ENCODE peak calls at places on chromosome 4, in eight cellular contexts. P is neural progenitor cell; R is adipocyte; I is K562; Z is CD8-positive, alpha-beta T cell; K is SK-N-SH; S is uterus; C is pancreas. X is an unnamed sample. For H3K27me3, the result is how much of the 10 kb centered on the place peaks cover.

GRCh38 chr4:111400736-111401135 is 744.5 kb upstream of the FAM241A start:
- DNase-seq in R (peak), I (no peak), C (no peak), Z (no peak), K (no peak), S (no peak), P (no peak), X (no peak)

GRCh38 chr4:77194989-77195388 is 38.0 kb downstream of the CCNG2 start:
- DNase-seq in S (no peak), I (no peak), R (no peak), C (no peak), P (no peak), Z (no peak), K (no peak), X (no peak)

GRCh38 chr4:20026456-20026855 is 225.2 kb upstream of the SLIT2 start:
- DNase-seq in I (no peak), K (no peak), Z (no peak), C (no peak), P (no peak), S (no peak), R (peak), X (no peak)

GRCh38 chr4:173357939-173358338 is 12.8 kb upstream of the SAP30 start:
- DNase-seq in C (no peak), R (no peak), I (no peak), P (no peak), K (no peak), S (no peak), Z (no peak), X (no peak)

GRCh38 chr4:47930971-47931804 is 16.8 kb upstream of the NFXL1 start:
- DNase-seq in C (peak), R (peak), K (peak), S (no peak), I (no peak), Z (no peak), P (no peak), X (no peak)

GRCh38 chr4:71259305-71259704 is 79.5 kb upstream of the SLC4A4 start:
- DNase-seq in K (no peak), R (no peak), Z (no peak), P (no peak), I (no peak), S (no peak), C (no peak), X (no peak)

GRCh38 chr4:158182736-158183135 is 9.9 kb upstream of the GASK1B start:
- DNase-seq in R (no peak), Z (no peak), S (no peak), C (no peak), P (no peak), I (peak), K (peak), X (no peak)

GRCh38 chr4:39568805-39569204 is 41.6 kb upstream of the UGDH start:
- DNase-seq in C (peak), I (no peak), R (no peak), K (no peak), Z (no peak), P (no peak), S (no peak), X (no peak)

GRCh38 chr4:77336411-77337142 is 179.6 kb downstream of the CCNG2 start:
- DNase-seq in K (no peak), P (no peak), I (no peak), Z (no peak), S (no peak), R (no peak), C (no peak), X (no peak)

GRCh38 chr4:149784018-149784417 is 31.6 kb downstream of the IQCM start:
- DNase-seq in Z (no peak), K (no peak), C (no peak), S (no peak), P (no peak), I (no peak), R (no peak), X (no peak)

GRCh38 chr4:168589154-168589553 is 92.3 kb downstream of the PALLD start:
- DNase-seq in S (no peak), Z (no peak), K (no peak), I (no peak), P (no peak), R (peak), C (peak), X (no peak)

GRCh38 chr4:158121203-158121586 is 51.6 kb downstream of the GASK1B start:
- DNase-seq in R (peak), Z (no peak), S (peak), C (no peak), I (no peak), P (no peak), K (no peak), X (no peak)

GRCh38 chr4:89737888-89738287 is 99.1 kb downstream of the SNCA start:
- DNase-seq in R (peak), K (no peak), Z (no peak), S (no peak), P (no peak), I (no peak), C (no peak), X (no peak)

GRCh38 chr4:113574636-113575103 is 186.9 kb downstream of the CAMK2D start:
- DNase-seq in R (peak), Z (no peak), I (no peak), S (no peak), C (no peak), K (no peak), P (peak), X (no peak)

GRCh38 chr4:38290360-38290759 is 330.2 kb downstream of the PTTG2 start:
- DNase-seq in S (no peak), R (peak), K (no peak), I (no peak), P (no peak), Z (no peak), C (no peak), X (no peak)

GRCh38 chr4:75800972-75801371 is 76.6 kb downstream of the USO1 start:
- DNase-seq in P (no peak), S (no peak), R (no peak), I (no peak), Z (no peak), C (no peak), K (no peak), X (no peak)

GRCh38 chr4:182752158-182752910 is 164.9 kb downstream of the DCTD start:
- DNase-seq in P (peak), C (no peak), S (no peak), Z (no peak), K (no peak), I (no peak), R (peak), X (no peak)

GRCh38 chr4:1775731-1776500 is 17.2 kb upstream of the FGFR3 start:
- DNase-seq in C (no peak), I (no peak), Z (no peak), K (peak), S (no peak), R (peak), P (peak), X (no peak)

GRCh38 chr4:150033937-150034336 is 44.3 kb upstream of the DCLK2 start:
- DNase-seq in C (peak), K (no peak), P (no peak), Z (no peak), I (no peak), S (no peak), R (no peak), X (no peak)

GRCh38 chr4:69589884-69590283 is 49.6 kb downstream of the UGT2A2 start:
- DNase-seq in Z (no peak), I (no peak), R (no peak), C (no peak), S (no peak), P (no peak), K (no peak), X (no peak)

GRCh38 chr4:127124919-127125318 is 507.8 kb upstream of the INTU start:
- DNase-seq in P (no peak), K (no peak), C (no peak), I (no peak), S (no peak), Z (no peak), R (peak), X (no peak)

GRCh38 chr4:7358100-7358735 is 76.5 kb downstream of the PSAPL1 start:
- DNase-seq in Z (no peak), P (no peak), C (no peak), I (no peak), R (peak), K (no peak), S (peak), X (no peak)

GRCh38 chr4:166734797-166735196 is 499.5 kb downstream of the SPOCK3 start:
- DNase-seq in I (no peak), S (no peak), Z (no peak), R (no peak), P (no peak), C (no peak), K (no peak), X (no peak)

GRCh38 chr4:124090007-124090406 is 622.5 kb downstream of the ANKRD50 start:
- DNase-seq in S (no peak), P (no peak), R (no peak), Z (no peak), I (no peak), K (no peak), C (no peak), X (no peak)

GRCh38 chr4:56613101-56613862 is 67.8 kb downstream of the HOPX start:
- DNase-seq in S (no peak), Z (no peak), K (no peak), P (no peak), I (no peak), C (no peak), R (peak), X (no peak)

GRCh38 chr4:87117730-87118075 is 102.7 kb downstream of the KLHL8 start:
- DNase-seq in R (no peak), S (no peak), I (no peak), C (no peak), Z (no peak), K (no peak), P (no peak), X (no peak)

GRCh38 chr4:28073860-28074555 is 1213.4 kb downstream of the STIM2 start:
- DNase-seq in C (no peak), Z (no peak), P (peak), I (no peak), R (peak), S (no peak), K (no peak), X (no peak)

GRCh38 chr4:47462799-47463234 is 685 bp downstream of the COMMD8 start:
- DNase-seq in P (no peak), Z (no peak), K (peak), S (no peak), I (no peak), C (no peak), R (peak), X (no peak)

GRCh38 chr4:139267301-139267700 is 12.7 kb downstream of the MGARP start:
- DNase-seq in Z (no peak), R (no peak), I (no peak), C (no peak), S (no peak), P (no peak), K (no peak), X (no peak)

GRCh38 chr4:106996490-106996889 is 39.6 kb downstream of the DKK2 start:
- DNase-seq in S (no peak), P (no peak), C (no peak), Z (no peak), R (no peak), K (no peak), I (no peak), X (no peak)

GRCh38 chr4:2135083-2135482 is 76.0 kb downstream of the NAT8L start:
- DNase-seq in R (peak), Z (peak), P (no peak), S (no peak), K (peak), I (no peak), C (no peak), X (no peak)

GRCh38 chr4:123997736-123998449 is 601.3 kb downstream of the SPRY1 start:
- DNase-seq in S (no peak), C (no peak), K (no peak), Z (no peak), I (no peak), R (no peak), P (no peak), X (no peak)

GRCh38 chr4:27006646-27007045 is 146.0 kb downstream of the STIM2 start:
- DNase-seq in Z (no peak), K (no peak), S (no peak), I (no peak), P (no peak), C (no peak), R (no peak), X (no peak)

GRCh38 chr4:190020790-190021717 is 6.0 kb downstream of the FRG2 start:
- DNase-seq in P (peak), C (peak), K (peak), Z (no peak), R (peak), I (peak), S (no peak), X (no peak)
- H3K27me3 ChIP-seq in P (half or more), C (under half), K (under half), Z (under half), R (under half), I (under half), S (under half), X (under half)

DNA sequence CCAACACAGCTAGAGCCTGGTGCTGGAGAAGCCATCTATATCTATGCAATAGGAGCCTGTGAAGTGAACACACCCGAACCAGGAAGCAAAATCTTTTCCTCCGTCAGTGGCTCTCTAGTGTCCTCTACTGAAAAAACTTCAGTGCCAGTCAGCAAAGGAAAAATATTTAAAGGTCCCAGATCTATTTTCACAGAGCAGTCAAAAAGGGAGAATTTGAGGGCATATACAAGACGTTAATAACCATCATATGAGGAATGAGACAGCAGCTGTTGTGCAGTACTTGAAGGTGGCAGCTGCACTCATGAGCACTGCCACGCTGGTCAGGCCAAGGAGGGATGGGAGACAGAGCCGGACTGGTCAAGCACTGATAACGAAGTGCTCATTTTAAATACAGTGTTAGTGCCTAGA is 14.4 kb downstream of the MCUB start:
- DNase-seq in S (no peak), R (no peak), P (no peak), Z (no peak), I (peak), C (no peak), K (no peak), X (no peak)
- H3K27me3 ChIP-seq in S (under half), R (under half), P (under half), Z (under half), I (under half), C (under half), K (under half), X (under half)

GRCh38 chr4:5710065-5710961 is 688 bp upstream of the EVC start:
- DNase-seq in I (no peak), Z (no peak), C (no peak), R (peak), S (no peak), P (peak), K (peak), X (no peak)
- H3K27me3 ChIP-seq in I (under half), Z (under half), C (under half), R (under half), S (under half), P (under half), K (under half), X (under half)

GRCh38 chr4:112526061-112526460 is 10.1 kb upstream of the NEUROG2 start:
- DNase-seq in Z (no peak), S (no peak), R (no peak), K (no peak), C (no peak), P (no peak), I (no peak), X (no peak)
- H3K27me3 ChIP-seq in Z (under half), S (under half), R (under half), K (under half), C (under half), P (half or more), I (under half), X (under half)

GRCh38 chr4:143336828-143337599 is at the start of gene GAB1:
- DNase-seq in C (peak), K (peak), I (peak), Z (no peak), S (peak), R (peak), P (peak), X (no peak)

GRCh38 chr4:143339497-143339896 is 2.8 kb downstream of the GAB1 start:
- DNase-seq in S (no peak), Z (no peak), I (no peak), P (no peak), R (no peak), C (no peak), K (no peak), X (no peak)

GRCh38 chr4:143335979-143336827 is 473 bp upstream of the GAB1 start:
- DNase-seq in S (peak), P (peak), C (peak), Z (no peak), I (peak), R (peak), K (peak), X (peak)

GRCh38 chr4:143338313-143338712 is 1.6 kb downstream of the GAB1 start:
- DNase-seq in K (no peak), C (no peak), I (no peak), Z (no peak), R (no peak), P (no peak), S (no peak), X (no peak)

DNA sequence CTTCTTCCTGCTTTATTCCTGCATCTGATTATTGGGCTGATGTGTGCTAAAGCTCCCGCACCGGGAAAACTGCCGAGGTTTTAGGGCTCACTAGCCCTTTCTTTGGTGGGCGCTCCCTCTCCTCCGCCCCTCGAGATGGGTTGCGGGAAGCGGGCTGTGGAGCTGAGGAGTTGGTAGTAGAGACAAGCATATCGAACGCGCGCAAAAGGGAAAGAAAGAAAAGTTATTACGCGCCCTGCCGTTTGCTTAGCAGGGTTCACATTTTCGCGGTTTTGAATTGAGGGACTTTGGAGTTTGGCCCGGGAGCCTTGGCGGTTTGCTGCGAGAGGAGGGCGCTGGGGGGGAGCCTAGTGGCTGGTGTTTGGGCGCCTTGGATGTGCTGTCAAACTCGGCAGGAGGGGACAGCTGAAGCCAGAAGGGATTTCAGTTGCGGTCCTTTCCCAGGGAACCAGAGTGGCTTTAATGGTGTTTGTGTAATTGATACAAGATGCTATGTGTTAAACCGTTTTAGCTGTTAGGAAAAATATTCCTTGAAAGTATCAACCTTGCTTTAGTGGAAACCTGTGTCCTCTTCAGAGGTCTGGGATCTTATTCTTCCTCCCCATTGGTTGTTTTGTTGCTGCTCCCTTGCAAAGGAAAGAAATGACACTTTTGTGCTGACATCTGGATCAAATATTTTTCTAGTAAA is 1.1 kb downstream of the GAB1 start:
- DNase-seq in Z (no peak), R (peak), C (peak), K (peak), S (peak), I (no peak), P (peak), X (no peak)
- H3K27me3 ChIP-seq in Z (under half), R (under half), C (under half), K (under half), S (under half), I (under half), P (under half), X (under half)

GRCh38 chr4:13536607-13537006 is 7.7 kb downstream of the NKX3-2 start:
- DNase-seq in Z (no peak), S (no peak), R (no peak), I (no peak), K (peak), P (no peak), C (no peak), X (no peak)

GRCh38 chr4:13533670-13534343 is 10.5 kb downstream of the NKX3-2 start:
- DNase-seq in C (no peak), P (no peak), S (no peak), K (peak), R (no peak), I (no peak), Z (no peak), X (no peak)

GRCh38 chr4:13535708-13536361 is 8.5 kb downstream of the NKX3-2 start:
- DNase-seq in S (no peak), C (no peak), P (peak), R (no peak), Z (no peak), K (peak), I (no peak), X (no peak)

GRCh38 chr4:13534344-13535063 is 9.8 kb downstream of the NKX3-2 start:
- DNase-seq in Z (no peak), S (no peak), I (no peak), R (no peak), C (no peak), K (peak), P (no peak), X (no peak)

DNA sequence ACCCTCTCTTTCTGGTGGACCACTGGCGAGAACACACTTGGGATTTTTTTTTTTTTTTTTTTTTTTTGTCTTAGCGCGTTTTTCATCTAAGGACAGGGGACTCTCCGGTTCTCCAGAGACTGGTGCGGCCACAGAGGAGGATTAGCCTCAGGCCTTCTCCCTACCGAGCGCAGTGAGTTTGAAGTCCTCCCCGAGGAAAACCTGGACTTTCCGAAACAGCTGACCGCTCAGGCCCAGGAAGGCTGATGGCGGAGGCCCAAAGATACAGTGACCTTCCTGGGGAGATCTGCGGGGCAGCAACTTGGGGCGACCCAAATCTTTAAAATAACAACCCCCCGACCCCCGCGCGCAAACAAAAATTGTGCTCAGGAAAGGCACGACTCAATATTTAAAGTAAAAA is 9.2 kb downstream of the NKX3-2 start:
- DNase-seq in C (no peak), K (peak), S (no peak), Z (no peak), R (no peak), I (no peak), P (peak), X (no peak)
- H3K27me3 ChIP-seq in C (under half), K (half or more), S (half or more), Z (half or more), R (half or more), I (under half), P (half or more), X (half or more)

GRCh38 chr4:93832097-93832496 is 3.5 kb downstream of the ATOH1 start:
- DNase-seq in Z (no peak), C (no peak), K (no peak), S (no peak), R (no peak), I (no peak), P (peak), X (no peak)
- H3K27me3 ChIP-seq in Z (under half), C (under half), K (half or more), S (half or more), R (half or more), I (under half), P (half or more), X (under half)

GRCh38 chr4:3714642-3715001 is 51.6 kb upstream of the ADRA2C start:
- DNase-seq in I (no peak), K (no peak), Z (no peak), P (no peak), R (no peak), S (no peak), C (no peak), X (no peak)

GRCh38 chr4:3713817-3714641 is 52.2 kb upstream of the ADRA2C start:
- DNase-seq in C (no peak), I (no peak), P (no peak), R (no peak), S (no peak), K (no peak), Z (no peak), X (no peak)

GRCh38 chr4:3712112-3712805 is 53.9 kb upstream of the ADRA2C start:
- DNase-seq in S (no peak), P (no peak), I (no peak), K (no peak), Z (no peak), C (no peak), R (no peak), X (no peak)

GRCh38 chr4:3712936-3713335 is 53.2 kb upstream of the ADRA2C start:
- DNase-seq in K (no peak), P (no peak), S (no peak), C (no peak), Z (no peak), R (no peak), I (no peak), X (no peak)

DNA sequence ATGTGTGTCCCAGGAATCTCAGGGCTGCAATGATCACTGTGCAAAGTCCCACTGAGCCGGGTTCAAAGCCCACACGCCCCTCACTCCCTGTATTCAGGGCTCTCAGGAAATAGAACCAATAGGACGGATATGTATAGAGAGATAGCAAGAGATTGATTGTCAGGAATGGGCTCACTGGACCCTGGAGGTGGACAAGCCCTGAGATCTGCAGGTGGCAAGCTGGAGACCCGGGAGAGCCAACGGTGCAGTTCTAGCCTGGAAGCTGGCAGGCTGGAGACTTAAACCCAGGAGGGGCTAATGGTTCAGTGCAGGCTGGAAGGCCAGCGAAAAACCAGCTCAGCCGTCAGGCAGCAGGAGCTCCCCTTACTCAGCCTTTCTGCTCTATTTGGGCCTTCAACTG is 52.8 kb upstream of the ADRA2C start:
- DNase-seq in Z (no peak), K (no peak), R (no peak), S (no peak), C (no peak), I (no peak), P (no peak), X (no peak)
- H3K27me3 ChIP-seq in Z (under half), K (under half), R (under half), S (under half), C (under half), I (under half), P (under half), X (under half)